ENCODE peak calls at places on chromosomes 12 and 14, in five cellular contexts. One of them, this sample, is unnamed.
A peak's percentile ranks its signal among the peaks of the same experiment; 100 is the strongest.

GRCh38 chr12:29320295-29321090 is 60.5 kb downstream of the ERGIC2 start:
- DNase-seq in hippocampal formation: no peak
- DNase-seq in A673: no peak
- DNase-seq in A549: peak; percentile 2
- DNase-seq in ELF-1: no peak
- DNase-seq in this sample: no peak

GRCh38 chr12:42213954-42214426 is 24.1 kb downstream of the YAF2 start:
- DNase-seq in hippocampal formation: no peak
- DNase-seq in A673: peak; percentile 45
- DNase-seq in A549: no peak
- DNase-seq in ELF-1: peak; percentile 57
- DNase-seq in this sample: no peak

GRCh38 chr14:56422703-56423213 is 156.8 kb upstream of the TMEM260 start:
- DNase-seq in hippocampal formation: peak; percentile 61
- DNase-seq in A673: peak; percentile 81
- DNase-seq in A549: peak; percentile 50
- DNase-seq in ELF-1: peak; percentile 13
- DNase-seq in this sample: no peak

GRCh38 chr12:83619973-83620372 is 933.3 kb downstream of the TMTC2 start:
- DNase-seq in hippocampal formation: no peak
- DNase-seq in A673: no peak
- DNase-seq in A549: no peak
- DNase-seq in ELF-1: no peak
- DNase-seq in this sample: no peak

GRCh38 chr14:96285667-96286066 is 29.7 kb downstream of the BDKRB1 start:
- DNase-seq in hippocampal formation: no peak
- DNase-seq in A673: no peak
- DNase-seq in A549: no peak
- DNase-seq in ELF-1: no peak
- DNase-seq in this sample: no peak

GRCh38 chr12:106769078-106769477 is 5.4 kb upstream of the RIC8B start:
- DNase-seq in hippocampal formation: no peak
- DNase-seq in A673: no peak
- DNase-seq in A549: peak; percentile 83
- DNase-seq in ELF-1: peak; percentile 46
- DNase-seq in this sample: no peak

GRCh38 chr12:105982022-105982421 is 156.7 kb downstream of the NUAK1 start:
- DNase-seq in hippocampal formation: no peak
- DNase-seq in A673: no peak
- DNase-seq in A549: no peak
- DNase-seq in ELF-1: no peak
- DNase-seq in this sample: no peak

GRCh38 chr12:55789171-55789570 is 28.4 kb downstream of the SARNP start:
- DNase-seq in hippocampal formation: no peak
- DNase-seq in A673: no peak
- DNase-seq in A549: no peak
- DNase-seq in ELF-1: no peak
- DNase-seq in this sample: no peak

GRCh38 chr14:24317141-24317927 is 6.0 kb downstream of the LTB4R start:
- DNase-seq in hippocampal formation: no peak
- DNase-seq in A673: no peak
- DNase-seq in A549: no peak
- DNase-seq in ELF-1: peak; percentile 16
- DNase-seq in this sample: no peak

GRCh38 chr14:100305446-100306255 is 593 bp downstream of the SLC25A29 start:
- DNase-seq in hippocampal formation: no peak
- DNase-seq in A673: peak; percentile 31
- DNase-seq in A549: no peak
- DNase-seq in ELF-1: no peak
- DNase-seq in this sample: peak; percentile 25

GRCh38 chr14:64968651-64969050 is 3.5 kb downstream of the RAB15 start:
- DNase-seq in hippocampal formation: no peak
- DNase-seq in A673: peak; percentile 40
- DNase-seq in A549: no peak
- DNase-seq in ELF-1: no peak
- DNase-seq in this sample: no peak

GRCh38 chr12:50589650-50590435 is 85.1 kb downstream of the DIP2B start:
- DNase-seq in hippocampal formation: no peak
- DNase-seq in A673: peak; percentile 97
- DNase-seq in A549: no peak
- DNase-seq in ELF-1: peak; percentile 54
- DNase-seq in this sample: peak; percentile 13

GRCh38 chr14:71692496-71692895 is 239.7 kb upstream of the RGS6 start:
- DNase-seq in hippocampal formation: peak; percentile 33
- DNase-seq in A673: peak; percentile 92
- DNase-seq in A549: no peak
- DNase-seq in ELF-1: no peak
- DNase-seq in this sample: no peak

GRCh38 chr14:93042968-93043940 is 72.5 kb downstream of the ITPK1 start:
- DNase-seq in hippocampal formation: no peak
- DNase-seq in A673: peak; percentile 30
- DNase-seq in A549: peak; percentile 95
- DNase-seq in ELF-1: peak; percentile 77
- DNase-seq in this sample: no peak

GRCh38 chr12:233615-233968 is 19.6 kb upstream of the SLC6A12 start:
- DNase-seq in hippocampal formation: no peak
- DNase-seq in A673: no peak
- DNase-seq in A549: no peak
- DNase-seq in ELF-1: no peak
- DNase-seq in this sample: no peak

GRCh38 chr14:77609902-77610301 is 6.5 kb downstream of the SPTLC2 start:
- DNase-seq in hippocampal formation: no peak
- DNase-seq in A673: no peak
- DNase-seq in A549: no peak
- DNase-seq in ELF-1: no peak
- DNase-seq in this sample: no peak

GRCh38 chr14:35343709-35344474 is 51.7 kb downstream of the PSMA6 start:
- DNase-seq in hippocampal formation: no peak
- DNase-seq in A673: no peak
- DNase-seq in A549: no peak
- DNase-seq in ELF-1: no peak
- DNase-seq in this sample: no peak

GRCh38 chr12:87272846-87273245 is 756.4 kb downstream of the C12orf50 start:
- DNase-seq in hippocampal formation: no peak
- DNase-seq in A673: no peak
- DNase-seq in A549: no peak
- DNase-seq in ELF-1: no peak
- DNase-seq in this sample: no peak

GRCh38 chr14:103500148-103500990 is 22.3 kb downstream of the CKB start:
- DNase-seq in hippocampal formation: peak; percentile 95
- DNase-seq in A673: peak; percentile 85
- DNase-seq in A549: peak; percentile 81
- DNase-seq in ELF-1: peak; percentile 88
- DNase-seq in this sample: peak; percentile 81

GRCh38 chr12:58871557-58871956 is 48.7 kb downstream of the LRIG3 start:
- DNase-seq in hippocampal formation: no peak
- DNase-seq in A673: peak; percentile 32
- DNase-seq in A549: no peak
- DNase-seq in ELF-1: no peak
- DNase-seq in this sample: no peak

GRCh38 chr14:90444077-90444696 is 47.4 kb downstream of the CALM1 start:
- DNase-seq in hippocampal formation: peak; percentile 17
- DNase-seq in A673: peak; percentile 93
- DNase-seq in A549: no peak
- DNase-seq in ELF-1: no peak
- DNase-seq in this sample: no peak

GRCh38 chr14:100271247-100271939 is 32.4 kb downstream of the YY1 start:
- DNase-seq in hippocampal formation: no peak
- DNase-seq in A673: peak; percentile 21
- DNase-seq in A549: peak; percentile 39
- DNase-seq in ELF-1: no peak
- DNase-seq in this sample: peak; percentile 15

GRCh38 chr14:64787619-64788018 is 83.4 kb downstream of the PLEKHG3 start:
- DNase-seq in hippocampal formation: no peak
- DNase-seq in A673: no peak
- DNase-seq in A549: no peak
- DNase-seq in ELF-1: no peak
- DNase-seq in this sample: no peak

GRCh38 chr12:6860116-6860515 is 7.2 kb upstream of the TPI1 start:
- DNase-seq in hippocampal formation: no peak
- DNase-seq in A673: no peak
- DNase-seq in A549: no peak
- DNase-seq in ELF-1: no peak
- DNase-seq in this sample: no peak

GRCh38 chr12:3542911-3543310 is 51.9 kb downstream of the PRMT8 start:
- DNase-seq in hippocampal formation: no peak
- DNase-seq in A673: no peak
- DNase-seq in A549: no peak
- DNase-seq in ELF-1: no peak
- DNase-seq in this sample: no peak

This sample was measured in activated naive CD4-positive, alpha-beta T cell treated with Interleukin-2 at 50 U/mL for 16 hours.